ENCODE peak calls at places on chromosomes 11 and 22, in five cellular contexts. One of them, this sample, is unnamed.

GRCh38 chr11:31786996-31787685 is 24.0 kb downstream of the PAX6 start:
- DNase-seq in transverse colon: no peak
- DNase-seq in stomach: no peak
- DNase-seq in HCT116: no peak
- DNase-seq in prostate gland: no peak
- DNase-seq in this sample: no peak

GRCh38 chr22:23127055-23127756 is 14.6 kb downstream of the RSPH14 start:
- DNase-seq in transverse colon: no peak
- DNase-seq in stomach: no peak
- DNase-seq in HCT116: no peak
- DNase-seq in prostate gland: no peak
- DNase-seq in this sample: no peak

GRCh38 chr11:114196994-114197702 is 99.1 kb upstream of the NNMT start:
- DNase-seq in transverse colon: no peak
- DNase-seq in stomach: no peak
- DNase-seq in HCT116: no peak
- DNase-seq in prostate gland: no peak
- DNase-seq in this sample: peak; percentile 67

GRCh38 chr11:34650528-34650927 is 29.6 kb downstream of the EHF start:
- DNase-seq in transverse colon: no peak
- DNase-seq in stomach: no peak
- DNase-seq in HCT116: no peak
- DNase-seq in prostate gland: no peak
- DNase-seq in this sample: no peak

GRCh38 chr22:20043057-20043996 is 22.4 kb downstream of the TANGO2 start:
- DNase-seq in transverse colon: no peak
- DNase-seq in stomach: no peak
- DNase-seq in HCT116: no peak
- DNase-seq in prostate gland: no peak
- DNase-seq in this sample: no peak

GRCh38 chr11:10500757-10501684 is 40.0 kb downstream of the RNF141 start:
- DNase-seq in transverse colon: no peak
- DNase-seq in stomach: no peak
- DNase-seq in HCT116: no peak
- DNase-seq in prostate gland: no peak
- DNase-seq in this sample: peak; percentile 78

GRCh38 chr11:64016512-64016911 is 19.2 kb upstream of the FLRT1 start:
- DNase-seq in transverse colon: no peak
- DNase-seq in stomach: no peak
- DNase-seq in HCT116: no peak
- DNase-seq in prostate gland: no peak
- DNase-seq in this sample: no peak

GRCh38 chr11:132658696-132659095 is 873.6 kb downstream of the OPCML start:
- DNase-seq in transverse colon: no peak
- DNase-seq in stomach: no peak
- DNase-seq in HCT116: no peak
- DNase-seq in prostate gland: no peak
- DNase-seq in this sample: no peak

GRCh38 chr22:20080776-20081654 is 974 bp downstream of the DGCR8 start:
- DNase-seq in transverse colon: peak; percentile 25
- DNase-seq in stomach: no peak
- DNase-seq in HCT116: no peak
- DNase-seq in prostate gland: no peak
- DNase-seq in this sample: peak; percentile 79

GRCh38 chr11:133945087-133945974 is 11.4 kb downstream of the IGSF9B start:
- DNase-seq in transverse colon: no peak
- DNase-seq in stomach: no peak
- DNase-seq in HCT116: no peak
- DNase-seq in prostate gland: no peak
- DNase-seq in this sample: peak; percentile 86

GRCh38 chr11:123054301-123055065 is 7.5 kb downstream of the HSPA8 start:
- DNase-seq in transverse colon: no peak
- DNase-seq in stomach: no peak
- DNase-seq in HCT116: peak; percentile 56
- DNase-seq in prostate gland: peak; percentile 44
- DNase-seq in this sample: no peak

GRCh38 chr11:116335891-116336290 is 436.9 kb downstream of the BUD13 start:
- DNase-seq in transverse colon: no peak
- DNase-seq in stomach: no peak
- DNase-seq in HCT116: no peak
- DNase-seq in prostate gland: no peak
- DNase-seq in this sample: no peak

GRCh38 chr11:70462818-70463477 is 64.6 kb downstream of the CTTN start:
- DNase-seq in transverse colon: no peak
- DNase-seq in stomach: no peak
- DNase-seq in HCT116: no peak
- DNase-seq in prostate gland: no peak
- DNase-seq in this sample: no peak

GRCh38 chr11:63459586-63459985 is 31.4 kb downstream of the PLAAT5 start:
- DNase-seq in transverse colon: no peak
- DNase-seq in stomach: no peak
- DNase-seq in HCT116: no peak
- DNase-seq in prostate gland: no peak
- DNase-seq in this sample: no peak

GRCh38 chr11:83241291-83241946 is 44.7 kb downstream of the CCDC90B start:
- DNase-seq in transverse colon: peak; percentile 52
- DNase-seq in stomach: peak; percentile 74
- DNase-seq in HCT116: peak; percentile 69
- DNase-seq in prostate gland: peak; percentile 52
- DNase-seq in this sample: no peak

GRCh38 chr11:8917157-8917820 is 6.3 kb downstream of the AKIP1 start:
- DNase-seq in transverse colon: no peak
- DNase-seq in stomach: peak; percentile 42
- DNase-seq in HCT116: no peak
- DNase-seq in prostate gland: peak; percentile 43
- DNase-seq in this sample: no peak

GRCh38 chr11:111438846-111439520 is 59.9 kb upstream of the POU2AF1 start:
- DNase-seq in transverse colon: peak; percentile 50
- DNase-seq in stomach: no peak
- DNase-seq in HCT116: no peak
- DNase-seq in prostate gland: no peak
- DNase-seq in this sample: no peak

GRCh38 chr11:108221401-108221800 is 1.0 kb downstream of the NPAT start:
- DNase-seq in transverse colon: no peak
- DNase-seq in stomach: no peak
- DNase-seq in HCT116: no peak
- DNase-seq in prostate gland: no peak
- DNase-seq in this sample: no peak

GRCh38 chr22:17087176-17088131 is 2.7 kb downstream of the IL17RA start:
- DNase-seq in transverse colon: no peak
- DNase-seq in stomach: no peak
- DNase-seq in HCT116: no peak
- DNase-seq in prostate gland: no peak
- DNase-seq in this sample: no peak

GRCh38 chr11:61095022-61095421 is 7.3 kb upstream of the CD5 start:
- DNase-seq in transverse colon: no peak
- DNase-seq in stomach: no peak
- DNase-seq in HCT116: no peak
- DNase-seq in prostate gland: no peak
- DNase-seq in this sample: no peak

GRCh38 chr11:33842236-33842915 is 49.5 kb downstream of the LMO2 start:
- DNase-seq in transverse colon: no peak
- DNase-seq in stomach: no peak
- DNase-seq in HCT116: no peak
- DNase-seq in prostate gland: no peak
- DNase-seq in this sample: no peak

GRCh38 chr11:102849319-102849718 is 5.9 kb upstream of the MMP3 start:
- DNase-seq in transverse colon: no peak
- DNase-seq in stomach: no peak
- DNase-seq in HCT116: no peak
- DNase-seq in prostate gland: no peak
- DNase-seq in this sample: no peak

GRCh38 chr11:5369793-5370192 is 13.8 kb upstream of the OR51M1 start:
- DNase-seq in transverse colon: no peak
- DNase-seq in stomach: no peak
- DNase-seq in HCT116: no peak
- DNase-seq in prostate gland: no peak
- DNase-seq in this sample: no peak

DNA sequence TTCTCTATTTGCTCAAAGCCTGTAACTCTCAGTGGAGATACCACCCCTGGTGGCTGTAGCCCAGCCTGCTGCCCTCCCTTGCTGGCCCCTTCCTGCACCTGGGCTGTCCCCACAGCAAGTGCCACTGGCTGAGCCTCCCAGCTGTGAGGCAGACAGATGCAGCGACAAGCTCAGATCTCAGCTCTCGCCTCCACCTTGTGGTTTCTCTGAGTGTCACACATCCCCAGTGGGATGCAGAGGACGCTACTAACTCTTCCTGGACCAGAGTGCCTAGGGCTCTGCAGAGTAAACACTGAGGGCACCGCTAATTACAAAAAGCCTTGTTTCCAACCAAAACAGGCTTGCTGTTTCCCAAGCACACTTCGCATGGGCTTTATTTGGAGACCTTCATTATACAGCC is 8.9 kb downstream of the YPEL1 start:
- DNase-seq in transverse colon: peak; percentile 17
- DNase-seq in stomach: no peak
- DNase-seq in HCT116: peak; percentile 28
- DNase-seq in prostate gland: no peak
- DNase-seq in this sample: no peak
- TF ChIP-seq CTCF in transverse colon: no peak
- TF ChIP-seq CTCF in stomach: no peak
- TF ChIP-seq CTCF in HCT116: no peak
- TF ChIP-seq CTCF in prostate gland: no peak
- TF ChIP-seq CTCF in this sample: no peak

DNA sequence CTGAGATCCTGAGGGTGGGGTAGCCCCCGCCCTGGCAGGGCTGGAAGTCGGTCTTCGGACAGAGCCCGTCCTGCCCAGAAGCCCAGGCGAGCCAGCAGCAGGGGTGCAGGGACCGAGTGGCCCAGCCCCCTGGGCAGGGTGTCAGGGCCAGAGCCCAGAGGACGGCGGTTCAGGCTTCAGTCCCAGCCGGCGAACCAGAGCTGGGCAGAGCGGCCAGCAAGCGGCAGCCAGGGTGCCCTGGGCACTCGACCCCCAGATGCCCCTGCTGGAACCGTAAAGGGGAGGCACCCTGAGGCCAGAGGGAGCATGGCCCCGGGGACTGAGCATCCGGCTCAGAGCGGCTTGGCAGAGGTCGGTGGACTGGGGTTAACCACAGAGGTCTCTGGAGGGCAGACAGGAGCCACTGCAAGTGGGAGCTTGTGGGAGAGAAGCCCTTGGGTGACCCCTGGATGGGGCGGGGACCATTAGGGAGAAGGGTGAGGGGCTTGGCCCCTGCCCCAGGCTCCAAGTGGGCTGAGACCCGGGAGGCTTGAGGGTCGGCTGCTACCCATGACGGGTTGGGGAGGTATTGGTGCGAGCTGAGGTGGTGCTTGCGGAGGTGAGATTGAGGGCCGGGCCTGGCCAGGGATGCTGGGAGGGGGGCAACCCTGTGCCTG is 15.9 kb downstream of the LSP1 start:
- DNase-seq in transverse colon: no peak
- DNase-seq in stomach: no peak
- DNase-seq in HCT116: no peak
- DNase-seq in prostate gland: no peak
- DNase-seq in this sample: peak; percentile 80
- TF ChIP-seq POLR2AphosphoS5 in transverse colon: no peak
- TF ChIP-seq POLR2AphosphoS5 in stomach: no peak
- TF ChIP-seq POLR2AphosphoS5 in HCT116: no peak
- TF ChIP-seq POLR2AphosphoS5 in prostate gland: no peak
- TF ChIP-seq POLR2AphosphoS5 in this sample: peak; percentile 59

GRCh38 chr11:69298778-69299461 is 5.0 kb downstream of the MYEOV start:
- DNase-seq in transverse colon: no peak
- DNase-seq in stomach: no peak
- DNase-seq in HCT116: no peak
- DNase-seq in prostate gland: no peak
- DNase-seq in this sample: peak; percentile 78

GRCh38 chr11:69296890-69297224 is 2.9 kb downstream of the MYEOV start:
- DNase-seq in transverse colon: peak; percentile 59
- DNase-seq in stomach: peak; percentile 50
- DNase-seq in HCT116: no peak
- DNase-seq in prostate gland: no peak
- DNase-seq in this sample: no peak

GRCh38 chr11:69295995-69296889 is 2.3 kb downstream of the MYEOV start:
- DNase-seq in transverse colon: peak; percentile 50
- DNase-seq in stomach: peak; percentile 43
- DNase-seq in HCT116: no peak
- DNase-seq in prostate gland: no peak
- DNase-seq in this sample: peak; percentile 86

GRCh38 chr11:69297926-69298777 is 4.2 kb downstream of the MYEOV start:
- DNase-seq in transverse colon: peak; percentile 85
- DNase-seq in stomach: peak; percentile 82
- DNase-seq in HCT116: peak; percentile 78
- DNase-seq in prostate gland: peak; percentile 20
- DNase-seq in this sample: peak; percentile 93

GRCh38 chr11:69297225-69297925 is 3.4 kb downstream of the MYEOV start:
- DNase-seq in transverse colon: peak; percentile 94
- DNase-seq in stomach: peak; percentile 92
- DNase-seq in HCT116: peak; percentile 97
- DNase-seq in prostate gland: peak; percentile 64
- DNase-seq in this sample: peak; percentile 95
- H3K4me3 ChIP-seq in transverse colon: peak overlapping the region; percentile 14
- H3K4me3 ChIP-seq in stomach: no peak overlapping the region
- H3K4me3 ChIP-seq in HCT116: peak overlapping the region; percentile 97
- H3K4me3 ChIP-seq in prostate gland: peak overlapping the region; percentile 8
- H3K4me3 ChIP-seq in this sample: peak overlapping the region; percentile 64

GRCh38 chr22:43948836-43949235 is 6.4 kb upstream of the SAMM50 start:
- DNase-seq in transverse colon: no peak
- DNase-seq in stomach: no peak
- DNase-seq in HCT116: no peak
- DNase-seq in prostate gland: no peak
- DNase-seq in this sample: no peak

GRCh38 chr22:43944670-43945430 is 10.4 kb upstream of the SAMM50 start:
- DNase-seq in transverse colon: no peak
- DNase-seq in stomach: no peak
- DNase-seq in HCT116: no peak
- DNase-seq in prostate gland: no peak
- DNase-seq in this sample: no peak

GRCh38 chr22:43941449-43941848 is 13.8 kb upstream of the SAMM50 start:
- DNase-seq in transverse colon: no peak
- DNase-seq in stomach: no peak
- DNase-seq in HCT116: no peak
- DNase-seq in prostate gland: no peak
- DNase-seq in this sample: no peak

GRCh38 chr22:43946391-43946680 is 8.9 kb upstream of the SAMM50 start:
- DNase-seq in transverse colon: no peak
- DNase-seq in stomach: no peak
- DNase-seq in HCT116: no peak
- DNase-seq in prostate gland: no peak
- DNase-seq in this sample: no peak

GRCh38 chr22:43945632-43946390 is 9.4 kb upstream of the SAMM50 start:
- DNase-seq in transverse colon: peak; percentile 70
- DNase-seq in stomach: peak; percentile 67
- DNase-seq in HCT116: peak; percentile 41
- DNase-seq in prostate gland: peak; percentile 31
- DNase-seq in this sample: peak; percentile 85
- TF ChIP-seq CTCF in transverse colon: peak; percentile 57
- TF ChIP-seq CTCF in stomach: no peak
- TF ChIP-seq CTCF in HCT116: peak; percentile 62
- TF ChIP-seq CTCF in prostate gland: no peak
- TF ChIP-seq CTCF in this sample: peak; percentile 60

This sample was measured in spleen.